ENCODE peak calls at places on chromosome 1, in seven cellular contexts. One of them, this sample, is unnamed.
A peak's percentile ranks its signal among the peaks of the same experiment; 100 is the strongest.

GRCh38 chr1:187336769-187337168 is 508.0 kb downstream of the PLA2G4A start:
- DNase-seq in Kasumi-1: no peak
- DNase-seq in AG04449: no peak
- DNase-seq in NCI-H1105: no peak
- DNase-seq in H54: no peak
- DNase-seq in sciatic nerve: no peak
- DNase-seq in progenitor cell of endocrine pancreas: no peak
- DNase-seq in this sample: no peak

GRCh38 chr1:21594495-21594894 is 74.7 kb downstream of the RAP1GAP start:
- DNase-seq in Kasumi-1: no peak
- DNase-seq in AG04449: no peak
- DNase-seq in NCI-H1105: no peak
- DNase-seq in H54: peak; percentile 24
- DNase-seq in sciatic nerve: no peak
- DNase-seq in progenitor cell of endocrine pancreas: no peak
- DNase-seq in this sample: no peak

GRCh38 chr1:172513480-172513879 is 19.5 kb upstream of the SUCO start:
- DNase-seq in Kasumi-1: no peak
- DNase-seq in AG04449: no peak
- DNase-seq in NCI-H1105: no peak
- DNase-seq in H54: no peak
- DNase-seq in sciatic nerve: no peak
- DNase-seq in progenitor cell of endocrine pancreas: no peak
- DNase-seq in this sample: no peak

GRCh38 chr1:33255347-33256311 is 663 bp upstream of the ZNF362 start:
- DNase-seq in Kasumi-1: peak; percentile 73
- DNase-seq in AG04449: no peak
- DNase-seq in NCI-H1105: peak; percentile 1
- DNase-seq in H54: no peak
- DNase-seq in sciatic nerve: peak; percentile 81
- DNase-seq in progenitor cell of endocrine pancreas: peak; percentile 48
- DNase-seq in this sample: peak; percentile 91

GRCh38 chr1:167881786-167882185 is 32.1 kb downstream of the ADCY10 start:
- DNase-seq in Kasumi-1: no peak
- DNase-seq in AG04449: no peak
- DNase-seq in NCI-H1105: no peak
- DNase-seq in H54: no peak
- DNase-seq in sciatic nerve: no peak
- DNase-seq in progenitor cell of endocrine pancreas: no peak
- DNase-seq in this sample: no peak

GRCh38 chr1:236066828-236067386 is 2.0 kb upstream of the NID1 start:
- DNase-seq in Kasumi-1: peak; percentile 89
- DNase-seq in AG04449: no peak
- DNase-seq in NCI-H1105: no peak
- DNase-seq in H54: no peak
- DNase-seq in sciatic nerve: peak; percentile 77
- DNase-seq in progenitor cell of endocrine pancreas: no peak
- DNase-seq in this sample: peak; percentile 68

GRCh38 chr1:115317101-115318012 is 20.7 kb downstream of the NGF start:
- DNase-seq in Kasumi-1: no peak
- DNase-seq in AG04449: no peak
- DNase-seq in NCI-H1105: peak; percentile 71
- DNase-seq in H54: no peak
- DNase-seq in sciatic nerve: no peak
- DNase-seq in progenitor cell of endocrine pancreas: no peak
- DNase-seq in this sample: no peak

GRCh38 chr1:113758631-113759340 is 500 bp downstream of the PHTF1 start:
- DNase-seq in Kasumi-1: peak; percentile 64
- DNase-seq in AG04449: no peak
- DNase-seq in NCI-H1105: peak; percentile 79
- DNase-seq in H54: peak; percentile 49
- DNase-seq in sciatic nerve: peak; percentile 80
- DNase-seq in progenitor cell of endocrine pancreas: peak; percentile 77
- DNase-seq in this sample: peak; percentile 78

GRCh38 chr1:17420361-17420760 is 19.1 kb downstream of the RCC2 start:
- DNase-seq in Kasumi-1: no peak
- DNase-seq in AG04449: no peak
- DNase-seq in NCI-H1105: no peak
- DNase-seq in H54: no peak
- DNase-seq in sciatic nerve: no peak
- DNase-seq in progenitor cell of endocrine pancreas: no peak
- DNase-seq in this sample: no peak

GRCh38 chr1:240399381-240399780 is 212.6 kb downstream of the GREM2 start:
- DNase-seq in Kasumi-1: no peak
- DNase-seq in AG04449: peak; percentile 86
- DNase-seq in NCI-H1105: no peak
- DNase-seq in H54: peak; percentile 57
- DNase-seq in sciatic nerve: no peak
- DNase-seq in progenitor cell of endocrine pancreas: no peak
- DNase-seq in this sample: no peak

GRCh38 chr1:24966724-24967346 is 36.8 kb upstream of the RUNX3 start:
- DNase-seq in Kasumi-1: peak; percentile 35
- DNase-seq in AG04449: no peak
- DNase-seq in NCI-H1105: no peak
- DNase-seq in H54: peak; percentile 48
- DNase-seq in sciatic nerve: no peak
- DNase-seq in progenitor cell of endocrine pancreas: no peak
- DNase-seq in this sample: no peak

GRCh38 chr1:27566462-27567182 is 37.3 kb downstream of the AHDC1 start:
- DNase-seq in Kasumi-1: no peak
- DNase-seq in AG04449: no peak
- DNase-seq in NCI-H1105: no peak
- DNase-seq in H54: no peak
- DNase-seq in sciatic nerve: no peak
- DNase-seq in progenitor cell of endocrine pancreas: no peak
- DNase-seq in this sample: peak; percentile 62

GRCh38 chr1:81446006-81446669 is 354.6 kb upstream of the ADGRL2 start:
- DNase-seq in Kasumi-1: no peak
- DNase-seq in AG04449: no peak
- DNase-seq in NCI-H1105: peak; percentile 75
- DNase-seq in H54: no peak
- DNase-seq in sciatic nerve: no peak
- DNase-seq in progenitor cell of endocrine pancreas: no peak
- DNase-seq in this sample: no peak

GRCh38 chr1:227996187-227996950 is 10.4 kb upstream of the WNT3A start:
- DNase-seq in Kasumi-1: no peak
- DNase-seq in AG04449: no peak
- DNase-seq in NCI-H1105: no peak
- DNase-seq in H54: no peak
- DNase-seq in sciatic nerve: peak; percentile 5
- DNase-seq in progenitor cell of endocrine pancreas: no peak
- DNase-seq in this sample: no peak

GRCh38 chr1:1759456-1760344 is 18.6 kb downstream of the NADK start:
- DNase-seq in Kasumi-1: no peak
- DNase-seq in AG04449: no peak
- DNase-seq in NCI-H1105: no peak
- DNase-seq in H54: no peak
- DNase-seq in sciatic nerve: no peak
- DNase-seq in progenitor cell of endocrine pancreas: no peak
- DNase-seq in this sample: no peak

GRCh38 chr1:89483757-89484077 is 40.9 kb upstream of the LRRC8B start:
- DNase-seq in Kasumi-1: no peak
- DNase-seq in AG04449: no peak
- DNase-seq in NCI-H1105: no peak
- DNase-seq in H54: no peak
- DNase-seq in sciatic nerve: no peak
- DNase-seq in progenitor cell of endocrine pancreas: no peak
- DNase-seq in this sample: no peak

GRCh38 chr1:39021431-39021830 is 4.7 kb upstream of the NDUFS5 start:
- DNase-seq in Kasumi-1: no peak
- DNase-seq in AG04449: no peak
- DNase-seq in NCI-H1105: no peak
- DNase-seq in H54: no peak
- DNase-seq in sciatic nerve: no peak
- DNase-seq in progenitor cell of endocrine pancreas: no peak
- DNase-seq in this sample: no peak

GRCh38 chr1:228081144-228081543 is 1.4 kb upstream of the ARF1 start:
- DNase-seq in Kasumi-1: no peak
- DNase-seq in AG04449: no peak
- DNase-seq in NCI-H1105: no peak
- DNase-seq in H54: no peak
- DNase-seq in sciatic nerve: no peak
- DNase-seq in progenitor cell of endocrine pancreas: no peak
- DNase-seq in this sample: no peak

GRCh38 chr1:8351693-8352470 is 34.0 kb downstream of the SLC45A1 start:
- DNase-seq in Kasumi-1: no peak
- DNase-seq in AG04449: no peak
- DNase-seq in NCI-H1105: no peak
- DNase-seq in H54: no peak
- DNase-seq in sciatic nerve: no peak
- DNase-seq in progenitor cell of endocrine pancreas: peak; percentile 43
- DNase-seq in this sample: peak; percentile 68

GRCh38 chr1:12565094-12565965 is 52.7 kb downstream of the DHRS3 start:
- DNase-seq in Kasumi-1: no peak
- DNase-seq in AG04449: no peak
- DNase-seq in NCI-H1105: no peak
- DNase-seq in H54: no peak
- DNase-seq in sciatic nerve: no peak
- DNase-seq in progenitor cell of endocrine pancreas: no peak
- DNase-seq in this sample: no peak

GRCh38 chr1:13730751-13731482 is 30.9 kb downstream of the PRDM2 start:
- DNase-seq in Kasumi-1: peak; percentile 91
- DNase-seq in AG04449: no peak
- DNase-seq in NCI-H1105: no peak
- DNase-seq in H54: no peak
- DNase-seq in sciatic nerve: peak; percentile 59
- DNase-seq in progenitor cell of endocrine pancreas: no peak
- DNase-seq in this sample: no peak

GRCh38 chr1:10918531-10918930 is 93.9 kb upstream of the TARDBP start:
- DNase-seq in Kasumi-1: no peak
- DNase-seq in AG04449: peak; percentile 37
- DNase-seq in NCI-H1105: no peak
- DNase-seq in H54: no peak
- DNase-seq in sciatic nerve: no peak
- DNase-seq in progenitor cell of endocrine pancreas: no peak
- DNase-seq in this sample: no peak

GRCh38 chr1:13682443-13682842 is 17.5 kb upstream of the PRDM2 start:
- DNase-seq in Kasumi-1: no peak
- DNase-seq in AG04449: no peak
- DNase-seq in NCI-H1105: no peak
- DNase-seq in H54: no peak
- DNase-seq in sciatic nerve: no peak
- DNase-seq in progenitor cell of endocrine pancreas: no peak
- DNase-seq in this sample: no peak

GRCh38 chr1:183476081-183476480 is 3.8 kb downstream of the SMG7 start:
- DNase-seq in Kasumi-1: no peak
- DNase-seq in AG04449: no peak
- DNase-seq in NCI-H1105: no peak
- DNase-seq in H54: no peak
- DNase-seq in sciatic nerve: no peak
- DNase-seq in progenitor cell of endocrine pancreas: no peak
- DNase-seq in this sample: no peak

GRCh38 chr1:39841429-39841828 is 41.9 kb downstream of the TRIT1 start:
- DNase-seq in Kasumi-1: no peak
- DNase-seq in AG04449: no peak
- DNase-seq in NCI-H1105: no peak
- DNase-seq in H54: no peak
- DNase-seq in sciatic nerve: no peak
- DNase-seq in progenitor cell of endocrine pancreas: no peak
- DNase-seq in this sample: no peak

GRCh38 chr1:68181165-68181556 is 51.2 kb downstream of the WLS start:
- DNase-seq in Kasumi-1: no peak
- DNase-seq in AG04449: no peak
- DNase-seq in NCI-H1105: no peak
- DNase-seq in H54: no peak
- DNase-seq in sciatic nerve: no peak
- DNase-seq in progenitor cell of endocrine pancreas: no peak
- DNase-seq in this sample: no peak

GRCh38 chr1:179229214-179230140 is at the start of gene ABL2:
- DNase-seq in Kasumi-1: no peak
- DNase-seq in AG04449: no peak
- DNase-seq in NCI-H1105: peak; percentile 69
- DNase-seq in H54: peak; percentile 56
- DNase-seq in sciatic nerve: peak; percentile 70
- DNase-seq in progenitor cell of endocrine pancreas: peak; percentile 53
- DNase-seq in this sample: peak; percentile 70

GRCh38 chr1:179883739-179884138 is 1.7 kb downstream of the TOR1AIP1 start:
- DNase-seq in Kasumi-1: no peak
- DNase-seq in AG04449: no peak
- DNase-seq in NCI-H1105: peak; percentile 7
- DNase-seq in H54: no peak
- DNase-seq in sciatic nerve: no peak
- DNase-seq in progenitor cell of endocrine pancreas: no peak
- DNase-seq in this sample: no peak

GRCh38 chr1:202361701-202362100 is 13.2 kb downstream of the PPP1R12B start:
- DNase-seq in Kasumi-1: no peak
- DNase-seq in AG04449: no peak
- DNase-seq in NCI-H1105: no peak
- DNase-seq in H54: no peak
- DNase-seq in sciatic nerve: no peak
- DNase-seq in progenitor cell of endocrine pancreas: no peak
- DNase-seq in this sample: no peak

This sample was measured in suprapubic skin.